ENCODE peak calls at places on chromosomes 11 and 22, in six cellular contexts. I is PC-3; Q is small intestine; G is RWPE1; P is dorsolateral prefrontal cortex; Z is naive thymus-derived CD4-positive, alpha-beta T cell. K is an unnamed sample.

GRCh38 chr11:118947091-118947490 is 9.0 kb upstream of the UPK2 start:
- DNase-seq in Q (no peak), Z (no peak), I (no peak), P (no peak), G (no peak), K (no peak)

GRCh38 chr22:37014835-37015586 is 4.2 kb downstream of the TST start:
- DNase-seq in P (no peak), Q (peak), G (no peak), Z (no peak), I (no peak), K (no peak)

GRCh38 chr11:16791494-16791961 is 53.1 kb downstream of the C11orf58 start:
- DNase-seq in G (peak), Z (no peak), Q (peak), P (no peak), I (peak), K (peak)

GRCh38 chr11:13551834-13552233 is 56.0 kb upstream of the PTH start:
- DNase-seq in I (no peak), Q (no peak), P (no peak), G (no peak), Z (no peak), K (no peak)

GRCh38 chr11:62001450-62002178 is 34.2 kb upstream of the FTH1 start:
- DNase-seq in G (no peak), Z (no peak), Q (peak), I (no peak), P (no peak), K (no peak)

GRCh38 chr22:30565341-30565740 is 9.1 kb downstream of the GAL3ST1 start:
- DNase-seq in I (no peak), Z (no peak), P (no peak), Q (no peak), G (no peak), K (no peak)

GRCh38 chr22:17232406-17232805 is 13.2 kb upstream of the ADA2 start:
- DNase-seq in Z (no peak), Q (no peak), G (no peak), I (no peak), P (no peak), K (no peak)

GRCh38 chr22:36701941-36702640 is 1.5 kb downstream of the CACNG2 start:
- DNase-seq in Q (no peak), Z (no peak), I (no peak), G (no peak), P (no peak), K (no peak)

GRCh38 chr11:133951484-133952198 is 5.1 kb downstream of the IGSF9B start:
- DNase-seq in Z (no peak), G (peak), P (no peak), Q (no peak), I (peak), K (no peak)

GRCh38 chr11:12674571-12674935 is 332 bp downstream of the TEAD1 start:
- DNase-seq in Z (no peak), I (no peak), G (no peak), P (no peak), Q (no peak), K (no peak)

GRCh38 chr22:27238935-27239510 is 562.5 kb downstream of the MN1 start:
- DNase-seq in I (peak), Z (no peak), P (no peak), Q (no peak), G (peak), K (peak)
- H3K27ac ChIP-seq in I (no peak), Z (no peak), P (no peak), Q (no peak), G (peak), K (no peak)

DNA sequence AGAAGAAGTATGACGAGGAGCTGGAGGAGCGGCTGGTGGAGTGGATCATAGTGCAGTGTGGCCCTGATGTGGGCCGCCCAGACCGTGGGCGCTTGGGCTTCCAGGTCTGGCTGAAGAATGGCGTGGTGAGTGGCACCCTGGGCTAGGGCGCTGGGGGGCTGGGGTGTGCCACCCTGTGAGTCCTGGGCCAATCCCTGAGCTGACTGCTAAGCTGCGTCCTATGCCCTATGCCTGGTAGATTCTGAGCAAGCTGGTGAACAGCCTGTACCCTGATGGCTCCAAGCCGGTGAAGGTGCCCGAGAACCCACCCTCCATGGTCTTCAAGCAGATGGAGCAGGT is 3.9 kb downstream of the TAGLN start:
- DNase-seq in I (no peak), Q (no peak), P (no peak), G (no peak), Z (no peak), K (no peak)
- H3K27ac ChIP-seq in I (no peak), Q (peak), P (no peak), G (no peak), Z (no peak), K (no peak)

DNA sequence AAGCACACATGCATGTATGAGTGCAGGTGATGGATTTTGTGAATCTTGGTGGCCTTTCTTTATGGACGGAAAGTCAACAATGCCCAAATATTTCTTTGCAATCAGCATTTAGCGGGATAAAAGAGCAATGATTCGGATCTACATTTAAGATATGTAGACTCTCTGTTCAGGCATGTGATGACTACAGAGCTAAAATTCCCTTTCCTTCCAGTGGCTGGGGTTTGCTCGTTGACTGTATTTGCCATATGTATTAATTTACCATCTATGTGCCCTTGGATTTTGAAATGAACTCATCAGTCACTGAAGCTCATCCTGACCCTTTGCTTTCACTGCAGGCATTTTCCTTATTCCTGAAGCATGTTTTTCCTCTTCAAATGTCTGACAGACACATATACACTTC is 13.6 kb downstream of the BLID start:
- DNase-seq in Q (no peak), Z (no peak), P (no peak), G (no peak), I (no peak), K (no peak)
- H3K27ac ChIP-seq in Q (no peak), Z (no peak), P (peak), G (no peak), I (peak), K (no peak)

GRCh38 chr11:75536786-75537629 is 11.3 kb upstream of the GDPD5 start:
- DNase-seq in P (no peak), G (peak), Q (no peak), Z (no peak), I (peak), K (no peak)

GRCh38 chr11:75537740-75538139 is 12.0 kb upstream of the GDPD5 start:
- DNase-seq in P (no peak), Z (no peak), I (no peak), G (no peak), Q (no peak), K (no peak)

GRCh38 chr11:75541301-75541929 is 15.7 kb upstream of the GDPD5 start:
- DNase-seq in I (peak), Z (no peak), Q (no peak), G (no peak), P (no peak), K (no peak)

GRCh38 chr11:75539459-75540022 is 13.8 kb upstream of the GDPD5 start:
- DNase-seq in Z (no peak), Q (no peak), G (no peak), P (no peak), I (no peak), K (no peak)

GRCh38 chr11:75538150-75538942 is 12.6 kb upstream of the GDPD5 start:
- DNase-seq in Z (no peak), G (no peak), Q (no peak), P (no peak), I (no peak), K (no peak)
- H3K27ac ChIP-seq in Z (no peak), G (no peak), Q (no peak), P (no peak), I (no peak), K (no peak)

GRCh38 chr11:128259816-128260215 is 327.5 kb downstream of the ETS1 start:
- DNase-seq in P (no peak), Q (no peak), I (no peak), Z (no peak), G (no peak), K (no peak)
- H3K27ac ChIP-seq in P (no peak), Q (no peak), I (no peak), Z (no peak), G (no peak), K (no peak)

DNA sequence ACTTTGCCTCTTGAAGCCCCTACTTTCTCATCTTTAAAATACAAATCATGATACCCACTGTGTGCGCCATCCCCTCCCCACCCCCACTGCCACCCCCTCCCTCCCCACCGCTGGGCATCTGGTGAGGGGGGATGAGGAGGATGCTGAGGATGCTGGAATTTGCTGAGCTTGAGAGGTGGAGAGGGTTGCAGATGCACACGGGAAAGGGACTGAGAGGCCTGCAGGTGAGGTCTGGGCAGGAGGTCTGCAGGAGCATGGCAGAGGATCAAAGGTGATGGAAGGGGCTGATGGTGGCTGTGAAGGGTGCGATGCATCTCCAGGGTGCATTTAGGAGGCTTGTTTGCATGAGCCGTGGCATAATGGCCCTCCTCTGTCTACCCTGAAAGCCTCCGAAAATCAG is 7.6 kb upstream of the TBC1D22A start:
- DNase-seq in Q (no peak), I (no peak), P (no peak), Z (no peak), G (no peak), K (no peak)
- H3K27ac ChIP-seq in Q (peak), I (peak), P (no peak), Z (no peak), G (peak), K (no peak)

GRCh38 chr22:50007057-50007511 is 5.5 kb downstream of the IL17REL start:
- DNase-seq in Z (no peak), P (no peak), I (peak), Q (peak), G (no peak), K (no peak)

GRCh38 chr22:50009765-50010675 is 2.5 kb downstream of the IL17REL start:
- DNase-seq in I (no peak), Q (no peak), Z (no peak), P (peak), G (no peak), K (no peak)

GRCh38 chr22:50010676-50011446 is 1.7 kb downstream of the IL17REL start:
- DNase-seq in Q (no peak), Z (peak), G (no peak), I (no peak), P (no peak), K (no peak)

GRCh38 chr22:50009251-50009650 is 3.3 kb downstream of the IL17REL start:
- DNase-seq in I (no peak), Q (no peak), G (no peak), Z (no peak), P (no peak), K (no peak)

DNA sequence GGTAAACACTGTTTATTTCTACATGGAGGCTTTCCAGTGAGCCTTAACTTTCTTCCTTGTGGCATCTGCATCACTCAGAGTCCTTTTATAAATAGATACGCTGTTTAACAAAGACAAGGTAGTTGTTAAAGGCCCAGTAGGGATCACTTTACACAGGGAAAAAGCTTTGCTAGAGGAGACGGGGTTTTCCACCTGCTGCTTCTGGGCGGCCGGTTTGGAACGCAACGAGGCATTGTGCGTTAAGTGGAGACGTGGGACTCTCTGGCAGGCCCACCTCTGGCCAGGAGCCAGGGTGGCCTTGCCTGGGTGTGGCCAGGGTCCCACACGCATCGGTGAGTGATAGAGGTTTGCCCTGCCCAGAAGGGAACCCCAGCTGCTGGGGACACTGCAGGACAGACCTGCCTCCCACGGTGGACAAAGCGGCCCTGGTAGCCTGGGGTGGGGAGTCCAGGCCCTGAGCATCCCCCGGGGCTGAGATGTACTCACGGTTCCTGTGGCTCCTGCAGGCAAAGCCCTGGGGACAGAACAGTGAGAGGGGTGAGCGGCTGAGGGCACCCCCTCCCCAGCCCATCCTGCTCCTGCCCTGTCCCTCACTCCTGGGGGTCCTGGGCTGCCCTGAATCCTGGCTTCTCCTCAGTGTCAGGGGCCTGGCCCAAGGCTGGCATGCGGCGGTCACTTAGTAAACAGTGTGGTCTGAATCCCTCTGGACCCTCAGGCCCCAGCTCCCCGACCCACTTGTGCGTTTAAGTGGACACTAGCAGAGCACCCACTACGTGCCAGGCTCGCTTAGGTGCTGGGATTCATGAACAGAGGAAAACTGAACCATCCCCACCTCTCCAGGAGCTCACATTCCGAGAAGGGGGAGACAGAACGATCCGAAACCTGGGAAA is 4.2 kb downstream of the IL17REL start:
- DNase-seq in P (no peak), G (no peak), I (peak), Q (no peak), Z (no peak), K (no peak)
- H3K27ac ChIP-seq in P (no peak), G (no peak), I (peak), Q (peak), Z (no peak), K (no peak)

K was measured in foreskin keratinocyte.